ENCODE peak calls at places on chromosomes 16 and 17, in nine cellular contexts. One of them, this sample, is unnamed.

GRCh38 chr17:7203391-7203790 is 16.2 kb downstream of the DLG4 start:
- DNase-seq in brain pericyte: no peak
- DNase-seq in A549: no peak
- DNase-seq in stimulated activated naive CD8-positive, alpha-beta T cell treated with anti-CD3 and anti-CD28 coated beads, Interleukin-15, Interleukin-2, amounts not matched to agents 100 U/mL and 50 U/mL, for 24 hours: no peak
- DNase-seq in dorsolateral prefrontal cortex: no peak
- DNase-seq in osteoblast: no peak
- DNase-seq in kidney tubule cell: no peak
- DNase-seq in fibroblast of pulmonary artery: no peak
- DNase-seq in HTR-8/SVneo: no peak
- DNase-seq in this sample: no peak

GRCh38 chr17:44653954-44654353 is 2.3 kb upstream of the MEIOC start:
- DNase-seq in brain pericyte: no peak
- DNase-seq in A549: no peak
- DNase-seq in stimulated activated naive CD8-positive, alpha-beta T cell treated with anti-CD3 and anti-CD28 coated beads, Interleukin-15, Interleukin-2, amounts not matched to agents 100 U/mL and 50 U/mL, for 24 hours: no peak
- DNase-seq in dorsolateral prefrontal cortex: no peak
- DNase-seq in osteoblast: no peak
- DNase-seq in kidney tubule cell: no peak
- DNase-seq in fibroblast of pulmonary artery: no peak
- DNase-seq in HTR-8/SVneo: no peak
- DNase-seq in this sample: no peak

GRCh38 chr17:29376667-29377268 is 13.4 kb upstream of the TAOK1 start:
- DNase-seq in brain pericyte: peak
- DNase-seq in A549: peak
- DNase-seq in stimulated activated naive CD8-positive, alpha-beta T cell treated with anti-CD3 and anti-CD28 coated beads, Interleukin-15, Interleukin-2, amounts not matched to agents 100 U/mL and 50 U/mL, for 24 hours: no peak
- DNase-seq in dorsolateral prefrontal cortex: peak
- DNase-seq in osteoblast: peak
- DNase-seq in kidney tubule cell: peak
- DNase-seq in fibroblast of pulmonary artery: peak
- DNase-seq in HTR-8/SVneo: peak
- DNase-seq in this sample: no peak

GRCh38 chr17:50817142-50817751 is 18.1 kb upstream of the WFIKKN2 start:
- DNase-seq in brain pericyte: no peak
- DNase-seq in A549: peak
- DNase-seq in stimulated activated naive CD8-positive, alpha-beta T cell treated with anti-CD3 and anti-CD28 coated beads, Interleukin-15, Interleukin-2, amounts not matched to agents 100 U/mL and 50 U/mL, for 24 hours: peak
- DNase-seq in dorsolateral prefrontal cortex: no peak
- DNase-seq in osteoblast: no peak
- DNase-seq in kidney tubule cell: no peak
- DNase-seq in fibroblast of pulmonary artery: peak
- DNase-seq in HTR-8/SVneo: peak
- DNase-seq in this sample: no peak

GRCh38 chr16:68379472-68380347 is 68.6 kb downstream of the SMPD3 start:
- DNase-seq in brain pericyte: no peak
- DNase-seq in A549: no peak
- DNase-seq in stimulated activated naive CD8-positive, alpha-beta T cell treated with anti-CD3 and anti-CD28 coated beads, Interleukin-15, Interleukin-2, amounts not matched to agents 100 U/mL and 50 U/mL, for 24 hours: no peak
- DNase-seq in dorsolateral prefrontal cortex: peak
- DNase-seq in osteoblast: peak
- DNase-seq in kidney tubule cell: no peak
- DNase-seq in fibroblast of pulmonary artery: no peak
- DNase-seq in HTR-8/SVneo: no peak
- DNase-seq in this sample: no peak

GRCh38 chr16:57940382-57940966 is 30.5 kb downstream of the CNGB1 start:
- DNase-seq in brain pericyte: no peak
- DNase-seq in A549: no peak
- DNase-seq in stimulated activated naive CD8-positive, alpha-beta T cell treated with anti-CD3 and anti-CD28 coated beads, Interleukin-15, Interleukin-2, amounts not matched to agents 100 U/mL and 50 U/mL, for 24 hours: no peak
- DNase-seq in dorsolateral prefrontal cortex: no peak
- DNase-seq in osteoblast: peak
- DNase-seq in kidney tubule cell: no peak
- DNase-seq in fibroblast of pulmonary artery: no peak
- DNase-seq in HTR-8/SVneo: no peak
- DNase-seq in this sample: no peak

GRCh38 chr16:2969545-2970521 is 685 bp downstream of the PAQR4 start:
- DNase-seq in brain pericyte: no peak
- DNase-seq in A549: peak
- DNase-seq in stimulated activated naive CD8-positive, alpha-beta T cell treated with anti-CD3 and anti-CD28 coated beads, Interleukin-15, Interleukin-2, amounts not matched to agents 100 U/mL and 50 U/mL, for 24 hours: peak
- DNase-seq in dorsolateral prefrontal cortex: peak
- DNase-seq in osteoblast: peak
- DNase-seq in kidney tubule cell: peak
- DNase-seq in fibroblast of pulmonary artery: peak
- DNase-seq in HTR-8/SVneo: peak
- DNase-seq in this sample: no peak

GRCh38 chr16:85641305-85641704 is 28.2 kb downstream of the GSE1 start:
- DNase-seq in brain pericyte: no peak
- DNase-seq in A549: no peak
- DNase-seq in stimulated activated naive CD8-positive, alpha-beta T cell treated with anti-CD3 and anti-CD28 coated beads, Interleukin-15, Interleukin-2, amounts not matched to agents 100 U/mL and 50 U/mL, for 24 hours: no peak
- DNase-seq in dorsolateral prefrontal cortex: no peak
- DNase-seq in osteoblast: no peak
- DNase-seq in kidney tubule cell: no peak
- DNase-seq in fibroblast of pulmonary artery: no peak
- DNase-seq in HTR-8/SVneo: no peak
- DNase-seq in this sample: no peak

GRCh38 chr16:80375973-80376372 is 164.8 kb upstream of the DYNLRB2 start:
- DNase-seq in brain pericyte: no peak
- DNase-seq in A549: no peak
- DNase-seq in stimulated activated naive CD8-positive, alpha-beta T cell treated with anti-CD3 and anti-CD28 coated beads, Interleukin-15, Interleukin-2, amounts not matched to agents 100 U/mL and 50 U/mL, for 24 hours: no peak
- DNase-seq in dorsolateral prefrontal cortex: no peak
- DNase-seq in osteoblast: no peak
- DNase-seq in kidney tubule cell: peak
- DNase-seq in fibroblast of pulmonary artery: no peak
- DNase-seq in HTR-8/SVneo: no peak
- DNase-seq in this sample: no peak

GRCh38 chr16:68704232-68704867 is 32.7 kb upstream of the CDH1 start:
- DNase-seq in brain pericyte: no peak
- DNase-seq in A549: peak
- DNase-seq in stimulated activated naive CD8-positive, alpha-beta T cell treated with anti-CD3 and anti-CD28 coated beads, Interleukin-15, Interleukin-2, amounts not matched to agents 100 U/mL and 50 U/mL, for 24 hours: peak
- DNase-seq in dorsolateral prefrontal cortex: peak
- DNase-seq in osteoblast: peak
- DNase-seq in kidney tubule cell: peak
- DNase-seq in fibroblast of pulmonary artery: peak
- DNase-seq in HTR-8/SVneo: peak
- DNase-seq in this sample: no peak

GRCh38 chr16:19458722-19459379 is 41.2 kb downstream of the TMC5 start:
- DNase-seq in brain pericyte: no peak
- DNase-seq in A549: no peak
- DNase-seq in stimulated activated naive CD8-positive, alpha-beta T cell treated with anti-CD3 and anti-CD28 coated beads, Interleukin-15, Interleukin-2, amounts not matched to agents 100 U/mL and 50 U/mL, for 24 hours: no peak
- DNase-seq in dorsolateral prefrontal cortex: no peak
- DNase-seq in osteoblast: no peak
- DNase-seq in kidney tubule cell: no peak
- DNase-seq in fibroblast of pulmonary artery: no peak
- DNase-seq in HTR-8/SVneo: no peak
- DNase-seq in this sample: no peak

This sample was measured in cortex of kidney.